ENCODE peak calls at places on chromosomes 6 and 20, in four cellular contexts. One of them, this sample, is unnamed.

GRCh38 chr6:25278914-25279747 is at the start of gene CARMIL1:
- DNase-seq in T-helper 2 cell: peak
- DNase-seq in iris pigment epithelial cell: peak
- DNase-seq in EL: peak
- DNase-seq in this sample: peak

GRCh38 chr20:49887251-49887827 is 28.0 kb downstream of the SPATA2 start:
- DNase-seq in T-helper 2 cell: no peak
- DNase-seq in iris pigment epithelial cell: peak
- DNase-seq in EL: peak
- DNase-seq in this sample: peak

GRCh38 chr6:116447496-116448011 is 13.6 kb upstream of the CALHM6 start:
- DNase-seq in T-helper 2 cell: no peak
- DNase-seq in iris pigment epithelial cell: peak
- DNase-seq in EL: peak
- DNase-seq in this sample: peak

GRCh38 chr20:58048096-58048702 is 180.3 kb downstream of the ANKRD60 start:
- DNase-seq in T-helper 2 cell: no peak
- DNase-seq in iris pigment epithelial cell: peak
- DNase-seq in EL: peak
- DNase-seq in this sample: peak

GRCh38 chr20:34579191-34579661 is 20.7 kb downstream of the MAP1LC3A start:
- DNase-seq in T-helper 2 cell: no peak
- DNase-seq in iris pigment epithelial cell: peak
- DNase-seq in EL: peak
- DNase-seq in this sample: peak

GRCh38 chr6:109998159-109998785 is 20.2 kb downstream of the GPR6 start:
- DNase-seq in T-helper 2 cell: no peak
- DNase-seq in iris pigment epithelial cell: peak
- DNase-seq in EL: no peak
- DNase-seq in this sample: peak

GRCh38 chr6:90537027-90537426 is 49.8 kb downstream of the MAP3K7 start:
- DNase-seq in T-helper 2 cell: no peak
- DNase-seq in iris pigment epithelial cell: peak
- DNase-seq in EL: peak
- DNase-seq in this sample: peak

GRCh38 chr20:48421547-48421946 is 406.3 kb downstream of the PREX1 start:
- DNase-seq in T-helper 2 cell: no peak
- DNase-seq in iris pigment epithelial cell: no peak
- DNase-seq in EL: no peak
- DNase-seq in this sample: no peak

This sample was measured in ELR.